ENCODE peak calls at places on chromosomes 12 and 14, in six cellular contexts. M is activated T-helper 1 cell treated with Interleukin-2 at 50 U/mL for 16 hours; S is effector CD8-positive, alpha-beta T cell; U is stromal cell of bone marrow; A is H4; F is CD8-positive, alpha-beta memory T cell. J is an unnamed sample.

GRCh38 chr12:121657305-121658008 is 12.0 kb downstream of the MORN3 start:
- DNase-seq in M (no peak), S (no peak), U (no peak), A (no peak), F (no peak), J (no peak)

GRCh38 chr14:95467657-95468056 is 48.8 kb downstream of the SYNE3 start:
- DNase-seq in M (no peak), S (no peak), U (no peak), A (no peak), F (no peak), J (no peak)

GRCh38 chr12:29148065-29148957 is 767 bp upstream of the FAR2 start:
- DNase-seq in M (no peak), S (no peak), U (peak), A (no peak), F (no peak), J (peak)

GRCh38 chr12:41277019-41277770 is 89.1 kb downstream of the PDZRN4 start:
- DNase-seq in M (no peak), S (no peak), U (no peak), A (peak), F (no peak), J (peak)

GRCh38 chr14:83478741-83479140 is 1945.1 kb upstream of the SEL1L start:
- DNase-seq in M (no peak), S (no peak), U (no peak), A (no peak), F (no peak), J (peak)

GRCh38 chr12:95942106-95942531 is 295 bp downstream of the CCDC38 start:
- DNase-seq in M (no peak), S (no peak), U (no peak), A (no peak), F (no peak), J (no peak)

GRCh38 chr12:124509676-124510300 is 57.6 kb downstream of the NCOR2 start:
- DNase-seq in M (no peak), S (no peak), U (no peak), A (peak), F (no peak), J (peak)

GRCh38 chr14:55097894-55098560 is 31.0 kb upstream of the LGALS3 start:
- DNase-seq in M (peak), S (no peak), U (no peak), A (no peak), F (peak), J (no peak)

GRCh38 chr12:109154485-109155438 is 38.4 kb downstream of the ACACB start:
- DNase-seq in M (peak), S (peak), U (peak), A (peak), F (peak), J (peak)

GRCh38 chr12:81627336-81628189 is 131.6 kb downstream of the PPFIA2 start:
- DNase-seq in M (no peak), S (no peak), U (peak), A (peak), F (no peak), J (peak)

GRCh38 chr12:11862794-11863193 is 207.9 kb upstream of the BCL2L14 start:
- DNase-seq in M (no peak), S (no peak), U (peak), A (no peak), F (no peak), J (no peak)

GRCh38 chr14:76956253-76957090 is 72.0 kb downstream of the IRF2BPL start:
- DNase-seq in M (peak), S (peak), U (peak), A (peak), F (peak), J (peak)

GRCh38 chr14:94394025-94394493 is 5.7 kb upstream of the SERPINA1 start:
- DNase-seq in M (no peak), S (no peak), U (no peak), A (no peak), F (no peak), J (no peak)

GRCh38 chr12:116278259-116278595 is 734 bp upstream of the MED13L start:
- DNase-seq in M (no peak), S (no peak), U (no peak), A (no peak), F (no peak), J (no peak)

GRCh38 chr12:109879332-109880048 is 851 bp downstream of the GLTP start:
- DNase-seq in M (no peak), S (no peak), U (no peak), A (no peak), F (no peak), J (no peak)

GRCh38 chr12:9909724-9910123 is 22.4 kb downstream of the CLEC2A start:
- DNase-seq in M (no peak), S (no peak), U (no peak), A (no peak), F (no peak), J (no peak)

GRCh38 chr12:57755454-57756372 is 810 bp downstream of the MARCHF9 start:
- DNase-seq in M (peak), S (peak), U (no peak), A (no peak), F (peak), J (no peak)

GRCh38 chr12:109763201-109763841 is 49.7 kb downstream of the FAM222A start:
- DNase-seq in M (no peak), S (no peak), U (peak), A (peak), F (no peak), J (no peak)

GRCh38 chr12:63940295-63940997 is 95.9 kb downstream of the SRGAP1 start:
- DNase-seq in M (no peak), S (no peak), U (no peak), A (no peak), F (no peak), J (no peak)

GRCh38 chr12:3697311-3697870 is 55.5 kb downstream of the CRACR2A start:
- DNase-seq in M (no peak), S (no peak), U (no peak), A (peak), F (no peak), J (no peak)